ENCODE peak calls at places on chromosomes 13 and 19, in nine cellular contexts. Q, K, J, U, F, S, B, W and M are unnamed samples.

GRCh38 chr13:79711631-79712030 is 230.7 kb downstream of the NDFIP2 start:
- DNase-seq in Q (no peak), K (no peak), J (no peak), U (no peak), F (no peak), S (peak; percentile 24), B (no peak), W (no peak), M (no peak)

GRCh38 chr19:3944018-3944721 is 11.3 kb downstream of the NMRK2 start:
- DNase-seq in Q (no peak), K (no peak), J (no peak), U (no peak), F (no peak), S (no peak), B (no peak), W (no peak), M (no peak)

GRCh38 chr13:78593652-78594494 is 9.5 kb downstream of the POU4F1 start:
- DNase-seq in Q (no peak), K (no peak), J (no peak), U (no peak), F (no peak), S (no peak), B (no peak), W (no peak), M (no peak)

GRCh38 chr19:44598880-44599279 is 14.5 kb upstream of the IGSF23 start:
- DNase-seq in Q (no peak), K (peak; percentile 85), J (no peak), U (no peak), F (no peak), S (no peak), B (no peak), W (no peak), M (no peak)

GRCh38 chr13:50519866-50520265 is 323.6 kb downstream of the DLEU7 start:
- DNase-seq in Q (no peak), K (no peak), J (no peak), U (no peak), F (no peak), S (peak; percentile 51), B (no peak), W (no peak), M (no peak)

GRCh38 chr19:41194157-41194552 is 1.1 kb downstream of the CYP2S1 start:
- DNase-seq in Q (no peak), K (no peak), J (no peak), U (no peak), F (no peak), S (no peak), B (peak; percentile 34), W (no peak), M (no peak)

GRCh38 chr13:47672245-47672975 is 328.7 kb downstream of the SUCLA2 start:
- DNase-seq in Q (no peak), K (no peak), J (no peak), U (no peak), F (no peak), S (peak; percentile 82), B (no peak), W (no peak), M (no peak)

GRCh38 chr19:3270908-3271307 is 46.4 kb downstream of the CELF5 start:
- DNase-seq in Q (no peak), K (no peak), J (peak; percentile 46), U (no peak), F (peak; percentile 73), S (peak; percentile 55), B (no peak), W (no peak), M (no peak)

GRCh38 chr13:98461525-98462240 is 115.2 kb downstream of the STK24 start:
- DNase-seq in Q (no peak), K (no peak), J (no peak), U (no peak), F (no peak), S (no peak), B (no peak), W (no peak), M (no peak)

GRCh38 chr19:6821639-6822310 is 49.3 kb downstream of the VAV1 start:
- DNase-seq in Q (no peak), K (no peak), J (no peak), U (no peak), F (no peak), S (no peak), B (no peak), W (peak; percentile 39), M (peak; percentile 34)

GRCh38 chr19:33285441-33285927 is 16.9 kb downstream of the CEBPA start:
- DNase-seq in Q (no peak), K (no peak), J (no peak), U (peak; percentile 58), F (no peak), S (no peak), B (no peak), W (no peak), M (no peak)
- H3K4me1 ChIP-seq in Q (no peaks in the 10 kb centered on the region), K (peaks cover 26% of the 10 kb centered on the region), J (peaks cover 7% of the 10 kb centered on the region), U (peaks cover 30% of the 10 kb centered on the region), F (peaks cover 6% of the 10 kb centered on the region), S (no peaks in the 10 kb centered on the region), B (no peaks in the 10 kb centered on the region), W (no peaks in the 10 kb centered on the region), M (peaks cover 54% of the 10 kb centered on the region)

DNA sequence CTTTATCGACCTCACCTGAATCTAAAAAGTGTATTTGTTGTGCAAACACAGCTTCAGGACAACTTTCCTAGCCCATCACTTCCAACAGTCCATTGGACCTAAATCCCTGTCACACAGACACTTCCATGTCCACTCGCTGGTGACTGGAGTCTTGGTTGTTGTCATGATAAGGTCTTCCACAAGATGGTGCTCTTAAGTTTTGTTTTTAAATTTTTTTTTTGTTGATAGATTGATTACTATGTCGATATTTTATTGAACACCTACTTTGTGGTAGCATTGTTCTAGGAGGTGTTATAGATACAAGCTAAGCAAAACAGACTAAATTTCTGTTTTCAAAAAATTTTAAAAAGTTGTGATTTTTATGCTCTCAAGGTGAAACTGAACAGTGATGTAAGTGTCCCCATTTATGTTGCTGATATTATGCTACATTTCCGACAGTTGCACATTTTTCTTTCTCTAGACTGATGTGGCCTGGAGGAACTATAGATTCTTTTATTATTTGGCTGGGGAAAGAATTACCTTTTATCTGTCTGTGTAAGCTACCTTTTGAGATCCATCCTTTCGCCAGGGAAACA is 8.1 kb upstream of the ERICH6B start:
- DNase-seq in Q (no peak), K (no peak), J (no peak), U (no peak), F (peak; percentile 27), S (peak; percentile 29), B (no peak), W (no peak), M (no peak)
- TF ChIP-seq CTCF in Q (no peak), K (peak; percentile 45), J (peak; percentile 53), U (peak; percentile 49), F (peak; percentile 59), S (peak; percentile 48), B (peak; percentile 41), W (no peak), M (peak; percentile 48)

GRCh38 chr19:54209058-54209747 is 8.5 kb downstream of the RPS9 start:
- DNase-seq in Q (peak; percentile 62), K (no peak), J (no peak), U (peak; percentile 65), F (peak; percentile 52), S (no peak), B (no peak), W (no peak), M (no peak)
- H3K4me3 ChIP-seq in Q (no peak overlapping the region), K (no peak overlapping the region), J (no peak overlapping the region), U (no peak overlapping the region), F (peak overlapping the region; percentile 5), S (no peak overlapping the region), B (no peak overlapping the region), W (no peak overlapping the region), M (no peak overlapping the region)

GRCh38 chr19:20359933-20360720 is 193.1 kb downstream of the ZNF486 start:
- DNase-seq in Q (no peak), K (no peak), J (no peak), U (no peak), F (no peak), S (no peak), B (no peak), W (no peak), M (no peak)

GRCh38 chr19:20357921-20358320 is 190.9 kb downstream of the ZNF486 start:
- DNase-seq in Q (no peak), K (no peak), J (no peak), U (no peak), F (no peak), S (no peak), B (no peak), W (no peak), M (no peak)
- H3K4me1 ChIP-seq in Q (no peaks in the 10 kb centered on the region), K (no peaks in the 10 kb centered on the region), J (no peaks in the 10 kb centered on the region), U (no peaks in the 10 kb centered on the region), F (no peaks in the 10 kb centered on the region), S (no peaks in the 10 kb centered on the region), B (no peaks in the 10 kb centered on the region), W (no peaks in the 10 kb centered on the region), M (no peaks in the 10 kb centered on the region)

DNA sequence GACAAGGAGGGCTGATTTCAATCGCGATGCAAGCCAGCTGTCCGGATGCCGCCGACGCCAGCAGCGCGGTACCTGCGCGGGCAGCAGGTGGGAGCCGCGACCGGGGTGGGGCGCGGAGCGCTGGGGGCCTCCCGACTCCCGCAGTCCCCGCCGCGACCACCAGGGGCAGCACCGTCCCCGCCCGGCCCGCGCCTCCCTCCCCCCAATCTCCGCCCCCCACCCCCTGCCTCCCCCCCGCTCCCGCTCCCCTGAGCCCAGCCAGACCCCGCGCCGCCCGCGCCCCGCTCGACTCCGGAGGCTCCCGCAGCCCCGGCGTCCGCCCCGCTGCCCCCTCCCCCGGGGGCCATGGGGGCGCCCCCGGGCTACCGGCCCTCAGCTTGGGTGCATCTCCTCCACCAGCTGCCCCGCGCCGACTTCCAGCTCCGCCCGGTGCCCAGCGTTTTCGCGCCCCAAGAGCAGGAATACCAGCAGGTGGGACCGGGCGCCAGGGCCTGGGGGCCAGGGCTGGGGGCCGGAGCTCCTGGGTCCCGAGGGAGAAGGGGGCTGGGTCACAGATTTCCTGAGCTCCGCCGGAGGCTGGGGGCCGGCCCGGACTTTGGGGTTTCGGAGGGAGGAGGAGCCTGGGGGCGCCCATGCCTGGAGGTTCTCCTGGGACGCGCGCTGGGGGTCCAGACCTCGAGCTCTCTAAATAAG is at the start of gene TTYH1:
- DNase-seq in Q (no peak), K (no peak), J (peak; percentile 44), U (no peak), F (no peak), S (no peak), B (no peak), W (no peak), M (no peak)
- TF ChIP-seq CTCF in Q (no peak), K (no peak), J (peak; percentile 49), U (peak; percentile 23), F (peak; percentile 24), S (peak; percentile 16), B (peak; percentile 40), W (no peak), M (peak; percentile 18)

GRCh38 chr13:91174886-91175501 is 172.5 kb upstream of the MIR17HG start:
- DNase-seq in Q (no peak), K (no peak), J (no peak), U (no peak), F (no peak), S (peak; percentile 19), B (no peak), W (no peak), M (peak; percentile 33)
- H3K4me3 ChIP-seq in Q (no peak overlapping the region), K (no peak overlapping the region), J (no peak overlapping the region), U (no peak overlapping the region), F (peak overlapping the region; percentile 49), S (peak overlapping the region; percentile 10), B (peak overlapping the region; percentile 11), W (peak overlapping the region; percentile 25), M (peak overlapping the region; percentile 47)

GRCh38 chr19:48249502-48250014 is 6.2 kb downstream of the CARD8 start:
- DNase-seq in Q (no peak), K (peak; percentile 58), J (peak; percentile 77), U (peak; percentile 64), F (no peak), S (peak; percentile 37), B (peak; percentile 52), W (no peak), M (peak; percentile 75)
- H3K4me1 ChIP-seq in Q (no peaks in the 10 kb centered on the region), K (peaks cover 3% of the 10 kb centered on the region), J (peaks cover 85% of the 10 kb centered on the region), U (no peaks in the 10 kb centered on the region), F (peaks cover 4% of the 10 kb centered on the region), S (no peaks in the 10 kb centered on the region), B (peaks cover 12% of the 10 kb centered on the region), W (no peaks in the 10 kb centered on the region), M (peaks cover 67% of the 10 kb centered on the region)